ENCODE peak calls at places on chromosomes 6 and 20, in four cellular contexts. One of them, this sample, is unnamed.

GRCh38 chr6:149233056-149233715 is 84.3 kb upstream of the TAB2 start:
- ATAC-seq in pancreas: no peak
- ATAC-seq in psoas muscle: no peak
- ATAC-seq in heart left ventricle: no peak
- ATAC-seq in this sample: no peak

GRCh38 chr6:55669133-55669532 is 90.1 kb upstream of the HMGCLL1 start:
- ATAC-seq in psoas muscle: no peak
- ATAC-seq in pancreas: no peak
- ATAC-seq in heart left ventricle: no peak
- ATAC-seq in this sample: no peak

GRCh38 chr6:69665437-69665836 is 131.4 kb downstream of the LMBRD1 start:
- ATAC-seq in pancreas: no peak
- ATAC-seq in heart left ventricle: no peak
- ATAC-seq in psoas muscle: no peak
- ATAC-seq in this sample: no peak

GRCh38 chr6:152316024-152316423 is 321.1 kb downstream of the SYNE1 start:
- ATAC-seq in psoas muscle: peak
- ATAC-seq in heart left ventricle: peak
- ATAC-seq in pancreas: no peak
- ATAC-seq in this sample: peak

GRCh38 chr20:64261138-64261537 is 5.6 kb downstream of the PCMTD2 start:
- ATAC-seq in heart left ventricle: peak
- ATAC-seq in pancreas: no peak
- ATAC-seq in psoas muscle: peak
- ATAC-seq in this sample: peak

GRCh38 chr6:80333342-80333741 is 226.9 kb downstream of the BCKDHB start:
- ATAC-seq in pancreas: no peak
- ATAC-seq in heart left ventricle: no peak
- ATAC-seq in psoas muscle: no peak
- ATAC-seq in this sample: no peak

GRCh38 chr6:168376811-168377480 is 57.4 kb upstream of the DACT2 start:
- ATAC-seq in psoas muscle: peak
- ATAC-seq in heart left ventricle: no peak
- ATAC-seq in pancreas: no peak
- ATAC-seq in this sample: no peak

GRCh38 chr6:45896783-45897441 is 118.7 kb downstream of the CLIC5 start:
- ATAC-seq in heart left ventricle: peak
- ATAC-seq in psoas muscle: peak
- ATAC-seq in pancreas: no peak
- ATAC-seq in this sample: peak

GRCh38 chr6:69584913-69585729 is 211.7 kb downstream of the LMBRD1 start:
- ATAC-seq in pancreas: no peak
- ATAC-seq in psoas muscle: peak
- ATAC-seq in heart left ventricle: peak
- ATAC-seq in this sample: no peak

DNA sequence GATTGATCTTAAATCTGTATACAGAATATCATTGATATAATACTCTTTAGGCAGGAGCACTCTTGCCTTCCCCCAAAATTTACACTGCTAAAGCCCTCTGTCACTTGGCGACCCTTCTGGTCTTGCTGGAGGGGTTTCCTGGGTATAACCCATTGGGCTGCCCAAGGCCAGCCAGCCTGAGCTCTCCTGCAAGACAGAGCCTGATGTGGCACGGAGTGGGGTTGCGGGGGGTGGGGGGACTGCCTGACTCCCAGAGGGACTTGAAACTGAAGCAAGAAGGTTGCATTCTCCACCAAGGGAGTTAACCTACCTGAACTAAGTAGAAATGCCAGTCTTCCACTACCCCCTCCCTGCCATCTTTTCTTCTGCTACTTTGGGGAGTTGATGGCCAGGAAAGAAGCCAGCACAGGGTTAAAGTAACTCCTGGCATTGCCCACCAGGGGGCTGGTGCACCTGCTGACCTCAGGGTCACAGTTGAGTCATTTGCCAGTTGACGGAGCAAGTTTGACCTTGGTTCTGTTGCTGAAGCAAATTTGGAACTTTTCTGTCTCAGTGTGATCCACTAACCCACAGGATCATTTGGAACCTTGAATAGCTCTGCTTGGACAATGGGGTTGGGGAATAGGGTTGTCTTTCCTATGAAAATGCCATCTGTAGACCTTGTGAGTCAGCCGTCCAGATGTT is 79.4 kb downstream of the ASXL1 start:
- ATAC-seq in pancreas: peak
- ATAC-seq in heart left ventricle: no peak
- ATAC-seq in psoas muscle: no peak
- ATAC-seq in this sample: no peak
- TF ChIP-seq CTCF in pancreas: no peak
- TF ChIP-seq CTCF in heart left ventricle: no peak
- TF ChIP-seq CTCF in psoas muscle: no peak
- TF ChIP-seq CTCF in this sample: no peak

GRCh38 chr20:36384022-36384619 is 78.0 kb downstream of the DLGAP4 start:
- ATAC-seq in heart left ventricle: no peak
- ATAC-seq in pancreas: no peak
- ATAC-seq in psoas muscle: peak
- ATAC-seq in this sample: no peak
- TF ChIP-seq CTCF in heart left ventricle: no peak
- TF ChIP-seq CTCF in pancreas: no peak
- TF ChIP-seq CTCF in psoas muscle: no peak
- TF ChIP-seq CTCF in this sample: no peak

DNA sequence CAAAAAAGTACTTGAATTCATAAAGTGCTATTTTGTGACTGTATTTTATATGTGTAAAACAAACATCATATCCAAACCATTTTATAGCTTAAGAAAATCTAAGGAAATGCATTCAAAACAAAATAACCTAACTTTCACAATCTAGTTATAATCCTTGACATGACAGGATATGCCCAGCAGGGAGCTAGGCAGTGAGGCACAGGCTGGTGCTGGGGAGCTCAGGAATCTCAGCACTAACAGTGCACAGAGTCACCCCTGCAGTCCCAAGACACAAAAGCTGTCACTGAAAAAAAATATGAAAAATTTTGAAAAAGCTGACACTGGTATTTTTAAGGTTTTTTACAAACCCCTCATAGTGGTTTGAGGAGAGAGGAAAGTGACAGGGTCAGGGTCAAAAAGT is 24.2 kb downstream of the LGSN start:
- ATAC-seq in psoas muscle: no peak
- ATAC-seq in heart left ventricle: no peak
- ATAC-seq in pancreas: no peak
- ATAC-seq in this sample: no peak
- TF ChIP-seq CTCF in psoas muscle: no peak
- TF ChIP-seq CTCF in heart left ventricle: no peak
- TF ChIP-seq CTCF in pancreas: no peak
- TF ChIP-seq CTCF in this sample: no peak

DNA sequence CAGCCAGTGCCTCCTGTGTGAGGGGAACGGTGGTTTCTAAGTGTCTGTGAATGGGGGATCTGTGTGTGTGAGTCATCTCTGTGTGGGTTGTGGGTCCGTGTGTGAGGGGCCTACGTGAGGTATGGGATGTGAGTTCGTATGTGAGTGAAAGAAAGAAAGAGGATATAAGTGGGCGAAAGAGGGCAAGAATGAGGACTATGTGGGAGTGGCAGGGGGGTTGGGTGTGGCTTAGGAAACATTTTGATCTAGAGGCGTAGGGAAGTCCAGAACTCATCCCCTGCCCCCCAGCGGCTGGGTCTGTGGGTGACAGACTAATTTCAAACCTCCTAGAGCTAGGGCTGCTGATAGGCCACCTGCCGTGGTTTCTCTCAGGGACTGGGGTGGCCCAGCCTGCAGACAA is 35.5 kb downstream of the DHX35 start:
- ATAC-seq in psoas muscle: no peak
- ATAC-seq in heart left ventricle: no peak
- ATAC-seq in pancreas: no peak
- ATAC-seq in this sample: no peak
- TF ChIP-seq CTCF in psoas muscle: no peak
- TF ChIP-seq CTCF in heart left ventricle: no peak
- TF ChIP-seq CTCF in pancreas: no peak
- TF ChIP-seq CTCF in this sample: no peak

DNA sequence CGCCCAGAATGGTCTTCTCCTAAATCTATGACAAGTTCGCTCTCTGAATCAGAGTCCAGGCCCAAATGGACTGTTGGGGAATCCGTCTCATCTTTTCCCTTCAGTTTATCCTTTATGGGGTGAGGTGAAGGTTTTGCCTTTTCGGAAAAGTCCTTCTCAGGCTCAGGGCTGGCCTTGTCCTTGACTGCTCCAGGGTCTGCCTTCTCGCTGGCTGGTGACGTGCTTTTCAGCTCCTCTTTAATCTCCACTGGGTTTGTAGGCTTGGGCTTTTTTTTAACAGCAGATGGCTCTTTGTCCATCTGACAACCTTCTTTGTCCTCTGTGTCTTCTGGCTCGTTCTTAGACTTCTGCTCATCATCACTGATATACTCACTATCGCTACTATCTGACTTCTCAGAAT is 110.4 kb downstream of the ZMYND8 start:
- ATAC-seq in pancreas: no peak
- ATAC-seq in heart left ventricle: no peak
- ATAC-seq in psoas muscle: no peak
- ATAC-seq in this sample: no peak
- TF ChIP-seq CTCF in pancreas: no peak
- TF ChIP-seq CTCF in heart left ventricle: no peak
- TF ChIP-seq CTCF in psoas muscle: no peak
- TF ChIP-seq CTCF in this sample: no peak

This sample was measured in gastroesophageal sphincter.